ENCODE peak calls at places on chromosome 1, in ten cellular contexts. Y is body of pancreas, S is Panc1, X is adrenal gland, J is BE2C, W is tibial artery, Q is right atrium auricular region, N is GM23338, L is right lobe of liver, M is thoracic aorta. I is an unnamed sample.

GRCh38 chr1:110538921-110539320 is 19.9 kb upstream of the KCNA10 start:
- DNase-seq in Y (no peak), S (no peak), X (no peak), J (no peak), W (peak; percentile 34), Q (no peak), N (no peak), L (no peak), M (no peak), I (no peak)

GRCh38 chr1:235045034-235045690 is 83.5 kb downstream of the TOMM20 start:
- DNase-seq in Y (no peak), S (no peak), X (no peak), J (no peak), W (no peak), Q (no peak), N (no peak), L (no peak), M (no peak), I (no peak)

GRCh38 chr1:52600533-52601179 is 1.5 kb upstream of the GPX7 start:
- DNase-seq in Y (no peak), S (no peak), X (no peak), J (no peak), W (no peak), Q (no peak), N (no peak), L (no peak), M (no peak), I (no peak)

GRCh38 chr1:109912873-109913272 is 2.2 kb downstream of the CSF1 start:
- DNase-seq in Y (no peak), S (no peak), X (peak; percentile 49), J (no peak), W (no peak), Q (no peak), N (no peak), L (no peak), M (no peak), I (no peak)

GRCh38 chr1:119275145-119275929 is 93.2 kb upstream of the HAO2 start:
- DNase-seq in Y (peak; percentile 30), S (peak; percentile 57), X (peak; percentile 42), J (peak; percentile 49), W (no peak), Q (peak; percentile 65), N (peak; percentile 84), L (no peak), M (no peak), I (no peak)

GRCh38 chr1:181090653-181091126 is 2.2 kb downstream of the IER5 start:
- DNase-seq in Y (no peak), S (no peak), X (no peak), J (no peak), W (no peak), Q (no peak), N (no peak), L (no peak), M (no peak), I (no peak)

GRCh38 chr1:29820401-29820800 is 584.1 kb downstream of the PTPRU start:
- DNase-seq in Y (no peak), S (no peak), X (no peak), J (no peak), W (peak; percentile 19), Q (peak; percentile 23), N (no peak), L (no peak), M (no peak), I (peak; percentile 10)

GRCh38 chr1:27116697-27117096 is 38.2 kb downstream of the SLC9A1 start:
- DNase-seq in Y (no peak), S (no peak), X (peak; percentile 49), J (no peak), W (no peak), Q (peak; percentile 71), N (no peak), L (no peak), M (no peak), I (no peak)

GRCh38 chr1:16143566-16144324 is 12.1 kb downstream of the EPHA2 start:
- DNase-seq in Y (peak; percentile 91), S (no peak), X (no peak), J (no peak), W (no peak), Q (no peak), N (no peak), L (peak; percentile 72), M (no peak), I (no peak)

GRCh38 chr1:16143005-16143565 is 12.8 kb downstream of the EPHA2 start:
- DNase-seq in Y (no peak), S (no peak), X (no peak), J (no peak), W (no peak), Q (no peak), N (no peak), L (no peak), M (no peak), I (no peak)

GRCh38 chr1:16144325-16145029 is 11.4 kb downstream of the EPHA2 start:
- DNase-seq in Y (no peak), S (no peak), X (no peak), J (no peak), W (no peak), Q (no peak), N (no peak), L (no peak), M (no peak), I (no peak)

GRCh38 chr1:16141573-16142336 is 14.1 kb downstream of the EPHA2 start:
- DNase-seq in Y (no peak), S (no peak), X (no peak), J (no peak), W (peak; percentile 77), Q (no peak), N (no peak), L (no peak), M (no peak), I (no peak)

DNA sequence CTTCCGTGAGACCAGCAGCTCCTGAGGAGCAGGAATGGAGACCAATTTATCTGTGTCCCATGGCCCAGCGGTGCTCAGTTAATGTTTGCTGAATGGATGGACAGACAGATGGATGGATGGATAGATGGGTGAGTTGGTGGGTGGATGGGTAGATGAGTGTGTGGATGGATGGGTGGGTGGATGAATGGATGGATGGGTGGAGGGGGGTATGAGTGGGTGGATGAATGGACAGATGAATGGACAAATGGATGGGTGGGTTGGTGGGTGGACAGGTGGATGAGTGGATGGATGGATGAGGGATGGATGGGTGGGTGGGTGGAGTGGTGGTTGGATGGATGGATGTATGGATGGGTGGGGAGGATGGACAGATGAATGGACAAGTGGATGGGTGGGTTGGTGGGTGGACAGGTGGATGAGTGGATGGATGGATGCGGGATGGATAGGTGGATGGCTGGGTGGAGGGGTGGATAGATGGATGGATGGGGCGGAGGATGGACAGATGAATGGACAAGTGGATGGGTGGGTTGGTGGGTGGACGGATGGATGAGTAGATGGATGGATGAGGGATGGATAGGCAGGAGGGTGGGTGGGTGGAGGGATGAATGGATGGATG is 13.4 kb downstream of the EPHA2 start:
- DNase-seq in Y (no peak), S (no peak), X (no peak), J (no peak), W (no peak), Q (no peak), N (no peak), L (no peak), M (no peak), I (no peak)
- H3K4me1 ChIP-seq in Y (peaks cover 65% of the 10 kb centered on the region), S (peaks cover 91% of the 10 kb centered on the region), X (peaks cover 85% of the 10 kb centered on the region), J (peaks cover 11% of the 10 kb centered on the region), W (peaks cover 78% of the 10 kb centered on the region), Q (peaks cover 91% of the 10 kb centered on the region), N (peaks cover 54% of the 10 kb centered on the region), L (no peaks in the 10 kb centered on the region), M (peaks cover 28% of the 10 kb centered on the region), I (peaks cover 83% of the 10 kb centered on the region)

DNA sequence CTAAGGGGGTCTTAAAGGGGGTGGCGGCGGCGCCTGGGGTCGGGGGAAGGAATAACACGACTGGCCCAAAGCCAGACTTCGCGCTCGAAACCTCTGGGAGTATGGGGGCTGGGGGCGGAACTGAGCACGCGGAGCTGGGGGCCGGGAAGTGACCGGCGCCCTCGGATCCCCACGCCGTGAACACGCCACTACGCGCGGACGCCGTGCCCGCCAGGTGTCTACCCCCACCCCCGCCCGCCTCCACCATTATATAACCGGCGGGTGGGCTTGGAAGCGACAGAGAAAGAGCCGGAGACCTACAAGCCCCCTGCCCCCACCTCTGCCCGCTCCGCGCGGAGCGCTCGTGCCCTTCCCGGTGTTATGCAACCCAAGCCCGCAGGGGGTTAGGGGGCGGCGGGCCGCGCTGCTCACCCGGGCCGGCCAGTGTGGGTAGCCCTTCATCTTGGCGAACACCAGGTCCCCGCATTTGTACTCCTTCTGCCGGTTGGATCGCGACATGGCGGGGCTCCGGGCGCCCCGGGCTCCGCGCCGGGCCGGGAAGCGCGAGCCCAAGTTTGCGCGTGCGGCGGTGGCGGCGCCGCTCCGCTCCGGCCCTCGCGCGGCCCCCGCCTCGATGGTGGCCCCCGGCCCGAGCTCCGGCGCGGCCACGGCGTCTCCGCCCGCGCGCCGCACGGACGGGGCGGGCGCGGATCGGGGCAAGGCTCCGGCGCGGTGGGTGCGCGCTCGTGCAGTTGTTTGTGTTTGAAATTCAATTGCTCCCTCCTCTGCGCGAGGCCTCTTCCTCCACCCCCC is at the start of gene HDGF:
- DNase-seq in Y (peak; percentile 68), S (no peak), X (peak; percentile 60), J (peak; percentile 65), W (peak; percentile 83), Q (no peak), N (peak; percentile 73), L (peak; percentile 65), M (no peak), I (no peak)
- TF ChIP-seq CTCF in Y (peak; percentile 27), S (no peak), X (no peak), J (no peak), W (peak; percentile 34), Q (no peak), N (no peak), L (no peak), M (no peak), I (peak; percentile 16)

GRCh38 chr1:9416506-9416905 is 122.8 kb upstream of the SLC25A33 start:
- DNase-seq in Y (no peak), S (no peak), X (no peak), J (no peak), W (no peak), Q (no peak), N (no peak), L (no peak), M (no peak), I (no peak)

GRCh38 chr1:9416918-9417500 is 122.3 kb upstream of the SLC25A33 start:
- DNase-seq in Y (no peak), S (no peak), X (no peak), J (no peak), W (no peak), Q (no peak), N (no peak), L (no peak), M (no peak), I (no peak)

GRCh38 chr1:9413143-9413876 is 120.6 kb downstream of the SPSB1 start:
- DNase-seq in Y (peak; percentile 82), S (no peak), X (peak; percentile 75), J (no peak), W (peak; percentile 91), Q (peak; percentile 78), N (peak; percentile 52), L (no peak), M (peak; percentile 57), I (peak; percentile 95)

GRCh38 chr1:9410737-9411297 is 118.1 kb downstream of the SPSB1 start:
- DNase-seq in Y (no peak), S (no peak), X (no peak), J (no peak), W (no peak), Q (no peak), N (peak; percentile 25), L (no peak), M (no peak), I (no peak)

GRCh38 chr1:9413877-9414213 is 121.2 kb downstream of the SPSB1 start:
- DNase-seq in Y (peak; percentile 32), S (no peak), X (no peak), J (no peak), W (no peak), Q (no peak), N (no peak), L (no peak), M (no peak), I (no peak)
- H3K4me3 ChIP-seq in Y (no peak overlapping the region), S (no peak overlapping the region), X (no peak overlapping the region), J (no peak overlapping the region), W (no peak overlapping the region), Q (no peak overlapping the region), N (no peak overlapping the region), L (no peak overlapping the region), M (peak overlapping the region; percentile 50), I (no peak overlapping the region)

DNA sequence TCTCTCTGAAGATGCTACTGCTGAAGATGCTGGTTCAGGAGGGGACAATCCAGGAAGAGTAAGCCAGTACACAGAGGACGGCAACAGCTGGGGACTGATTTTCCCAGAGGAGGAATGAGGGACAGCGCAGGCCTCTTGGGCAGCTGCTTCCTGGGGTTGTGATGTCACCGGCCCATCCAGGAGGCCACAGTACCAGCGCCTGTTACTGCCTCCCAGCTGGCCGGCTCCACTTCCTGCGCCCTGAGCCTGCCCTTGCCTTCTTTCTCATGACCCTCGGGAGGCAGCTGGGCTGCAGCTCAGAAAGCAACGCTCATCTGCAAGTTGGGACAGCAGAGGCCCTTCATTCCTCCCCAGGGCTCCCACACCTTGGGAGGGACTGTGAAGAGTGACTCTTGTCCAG is 21.9 kb upstream of the ID3 start:
- DNase-seq in Y (no peak), S (no peak), X (no peak), J (peak; percentile 70), W (peak; percentile 85), Q (peak; percentile 66), N (peak; percentile 43), L (peak; percentile 36), M (no peak), I (no peak)
- H3K4me1 ChIP-seq in Y (no peaks in the 10 kb centered on the region), S (peaks cover 17% of the 10 kb centered on the region), X (peaks cover 23% of the 10 kb centered on the region), J (peaks cover 3% of the 10 kb centered on the region), W (peaks cover 57% of the 10 kb centered on the region), Q (peaks cover 34% of the 10 kb centered on the region), N (peaks cover 11% of the 10 kb centered on the region), L (no peaks in the 10 kb centered on the region), M (peaks cover 18% of the 10 kb centered on the region), I (peaks cover 25% of the 10 kb centered on the region)